ENCODE peak calls at places on chromosome 16, in eight cellular contexts. S, V, D, A, Y, O, F and H are unnamed samples.

GRCh38 chr16:80369559-80369958 is 171.2 kb upstream of the DYNLRB2 start:
- DNase-seq in Y (peak), V (peak), A (peak), S (peak), D (no peak), F (peak), O (peak), H (peak)

GRCh38 chr16:24681793-24682192 is 47.7 kb upstream of the TNRC6A start:
- DNase-seq in Y (peak), O (no peak), F (no peak), D (no peak), A (no peak), V (no peak), S (peak), H (peak)

GRCh38 chr16:822174-822908 is 21.8 kb upstream of the GNG13 start:
- DNase-seq in F (no peak), O (no peak), D (no peak), Y (no peak), V (no peak), S (no peak), A (no peak), H (no peak)

GRCh38 chr16:74730049-74730683 is 29.5 kb upstream of the MLKL start:
- DNase-seq in Y (peak), A (no peak), F (peak), O (peak), S (no peak), D (no peak), V (no peak), H (peak)

GRCh38 chr16:11329080-11329491 is 16.2 kb upstream of the RMI2 start:
- DNase-seq in S (peak), D (no peak), Y (no peak), A (no peak), V (no peak), O (no peak), F (no peak), H (no peak)

GRCh38 chr16:47016700-47017133 is 43.2 kb upstream of the DNAJA2 start:
- DNase-seq in F (no peak), A (no peak), S (no peak), V (no peak), Y (no peak), D (no peak), O (no peak), H (no peak)

GRCh38 chr16:72927199-72928088 is 120.5 kb downstream of the ZFHX3 start:
- DNase-seq in O (no peak), Y (peak), S (peak), F (no peak), D (no peak), A (no peak), V (peak), H (peak)

GRCh38 chr16:2514333-2515179 is 804 bp downstream of the ATP6V0C start:
- DNase-seq in D (no peak), Y (no peak), S (no peak), F (no peak), V (no peak), O (peak), A (no peak), H (no peak)

GRCh38 chr16:30541502-30542329 is 7.1 kb upstream of the ZNF747 start:
- DNase-seq in A (no peak), D (no peak), V (peak), Y (no peak), F (peak), S (peak), O (no peak), H (no peak)

GRCh38 chr16:67425046-67425445 is 5.9 kb upstream of the HSD11B2 start:
- DNase-seq in Y (no peak), A (no peak), V (no peak), F (no peak), D (no peak), S (no peak), O (no peak), H (no peak)
- TF ChIP-seq CTCF in Y (no peak), A (no peak), V (no peak), F (no peak), D (no peak), S (no peak), O (no peak), H (no peak)

GRCh38 chr16:83807327-83807709 is 460 bp upstream of the HSBP1 start:
- DNase-seq in F (no peak), S (no peak), D (no peak), V (no peak), O (no peak), A (no peak), Y (no peak), H (no peak)
- H3K4me3 ChIP-seq in F (no peak), S (no peak), D (peak), V (no peak), O (peak), A (peak), Y (no peak), H (peak)

DNA sequence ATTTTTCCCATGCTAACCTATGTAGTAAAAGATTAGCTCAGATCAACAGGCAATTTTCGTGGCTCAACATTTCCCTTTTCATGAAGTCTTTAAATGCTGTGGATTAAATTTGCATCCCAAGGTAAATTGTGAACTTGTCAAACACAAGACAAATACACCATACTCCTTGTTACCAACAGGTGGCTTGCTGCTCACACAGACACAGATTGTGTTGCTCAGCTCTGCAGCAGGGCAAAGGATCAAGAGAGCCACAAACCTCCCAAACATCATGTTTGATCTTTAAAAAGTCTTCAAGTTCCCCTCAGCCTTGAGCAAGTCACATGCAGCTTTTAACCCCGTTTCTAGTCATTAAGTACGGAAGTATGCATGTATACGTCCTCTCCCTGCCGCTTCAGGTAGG is 119.6 kb upstream of the CNTNAP4 start:
- DNase-seq in O (no peak), A (no peak), D (no peak), Y (no peak), V (no peak), F (no peak), S (no peak), H (no peak)
- TF ChIP-seq CTCF in O (no peak), A (no peak), D (no peak), Y (peak), V (no peak), F (no peak), S (no peak), H (no peak)

GRCh38 chr16:88634994-88635670 is 3.2 kb upstream of the IL17C start:
- DNase-seq in F (no peak), Y (peak), V (no peak), S (no peak), D (peak), A (no peak), O (no peak), H (no peak)

GRCh38 chr16:88632587-88632930 is 5.8 kb upstream of the IL17C start:
- DNase-seq in F (no peak), D (no peak), O (no peak), S (no peak), V (no peak), Y (no peak), A (no peak), H (no peak)

GRCh38 chr16:88631920-88632586 is 6.3 kb upstream of the IL17C start:
- DNase-seq in Y (no peak), S (no peak), V (no peak), D (no peak), F (no peak), O (no peak), A (no peak), H (no peak)

GRCh38 chr16:88634141-88634993 is 4.0 kb upstream of the IL17C start:
- DNase-seq in A (no peak), V (no peak), F (peak), D (peak), O (peak), Y (peak), S (peak), H (peak)

GRCh38 chr16:88633684-88634140 is 4.7 kb upstream of the IL17C start:
- DNase-seq in Y (peak), S (no peak), V (no peak), O (peak), D (peak), A (no peak), F (peak), H (peak)
- H3K4me3 ChIP-seq in Y (no peak), S (no peak), V (no peak), O (peak), D (no peak), A (no peak), F (no peak), H (no peak)

GRCh38 chr16:9226924-9227323 is 135.5 kb downstream of the HAPSTR1 start:
- DNase-seq in S (no peak), D (no peak), A (no peak), O (no peak), V (no peak), Y (no peak), F (no peak), H (no peak)

GRCh38 chr16:9219811-9220210 is 128.4 kb downstream of the HAPSTR1 start:
- DNase-seq in D (no peak), O (no peak), A (no peak), S (no peak), Y (no peak), V (no peak), F (no peak), H (no peak)

GRCh38 chr16:9225527-9226316 is 134.3 kb downstream of the HAPSTR1 start:
- DNase-seq in D (peak), F (no peak), V (no peak), A (no peak), Y (no peak), S (no peak), O (no peak), H (no peak)
- TF ChIP-seq CTCF in D (peak), F (no peak), V (peak), A (no peak), Y (peak), S (peak), O (no peak), H (no peak)

GRCh38 chr16:54706406-54706805 is 224.3 kb upstream of the IRX5 start:
- DNase-seq in D (no peak), Y (no peak), S (no peak), O (no peak), F (no peak), A (no peak), V (no peak), H (no peak)
- H3K4me3 ChIP-seq in D (no peak), Y (no peak), S (no peak), O (no peak), F (no peak), A (no peak), V (no peak), H (no peak)

DNA sequence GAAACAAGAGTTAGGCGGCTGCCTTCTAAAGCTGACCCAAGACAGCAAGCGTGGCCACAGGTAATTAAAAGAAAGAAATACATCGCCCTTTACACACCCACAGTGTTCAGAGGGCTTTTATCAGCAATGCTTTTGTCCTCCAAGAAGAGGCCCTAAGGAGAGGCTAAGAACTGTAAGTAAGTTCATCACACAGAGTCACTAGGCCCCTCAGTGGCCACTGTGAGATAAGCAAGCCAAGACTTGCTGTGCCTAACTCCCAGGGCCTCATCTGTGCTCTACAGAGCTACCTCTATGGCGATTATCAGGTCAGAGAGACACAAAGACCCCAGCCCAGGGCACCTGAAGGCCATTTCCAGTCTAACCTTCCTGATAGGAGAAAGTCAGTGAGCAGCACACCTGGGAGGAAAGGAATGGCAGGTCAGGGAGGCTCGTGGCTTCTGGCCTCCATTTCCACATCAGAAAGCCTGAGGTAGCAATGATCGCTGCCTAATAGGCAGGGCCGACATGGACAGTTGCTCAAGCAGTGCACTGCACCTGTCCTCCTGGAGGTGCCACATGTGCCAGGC is 545.2 kb upstream of the CDH11 start:
- DNase-seq in A (no peak), O (no peak), V (no peak), F (no peak), Y (no peak), S (peak), D (peak), H (peak)
- TF ChIP-seq CTCF in A (no peak), O (no peak), V (peak), F (no peak), Y (peak), S (no peak), D (no peak), H (peak)

DNA sequence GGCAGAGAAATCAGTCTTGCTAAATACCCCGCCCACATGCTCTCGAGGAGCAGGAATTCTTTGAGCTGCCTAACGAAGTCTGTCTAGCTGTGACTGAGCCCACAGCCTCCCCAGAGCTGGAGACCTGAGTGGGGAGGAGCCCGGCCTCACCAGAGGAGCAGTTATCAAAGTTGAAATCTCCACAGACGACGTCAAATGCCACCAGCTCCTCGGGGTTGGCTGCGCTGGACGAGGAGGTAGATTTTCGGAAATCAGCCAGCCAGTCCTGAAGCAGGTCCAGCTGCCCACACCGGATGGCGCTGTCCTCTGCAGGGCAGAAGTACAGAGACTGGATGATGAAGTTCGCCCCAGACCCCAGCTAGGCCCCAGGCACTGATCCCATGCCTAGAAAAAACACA is 53.8 kb downstream of the PRMT7 start:
- DNase-seq in S (no peak), F (no peak), D (no peak), Y (no peak), V (no peak), A (no peak), O (no peak), H (no peak)
- H3K4me3 ChIP-seq in S (no peak), F (no peak), D (no peak), Y (no peak), V (no peak), A (no peak), O (no peak), H (no peak)